ENCODE peak calls at places on chromosome 6, in ten cellular contexts. H is GM12891; L is stimulated activated CD4-positive, alpha-beta T cell treated with anti-CD3 and anti-CD28 coated beads, Interleukin-4, amount 100 ng/mL, for 4 hours; T is activated gamma-delta T cell treated with Interleukin-2 at 50 U/mL for 16 hours; I is HEK293T; E is AG04449; M is LoVo; J is stimulated activated naive CD8-positive, alpha-beta T cell treated with anti-CD3 and anti-CD28 coated beads, Interleukin-15, Interleukin-2, amounts not matched to agents 100 U/mL and 50 U/mL, for 24 hours; V is stimulated activated CD8-positive, alpha-beta memory T cell treated with anti-CD3 and anti-CD28 coated beads, Interleukin-15, amount 100 ng/mL, for 24 hours; A is T-cell. N is an unnamed sample.

GRCh38 chr6:1774541-1774940 is 164.8 kb downstream of the FOXC1 start:
- DNase-seq in M (no peak), J (no peak), T (no peak), H (no peak), E (no peak), A (no peak), V (no peak), L (no peak), I (no peak), N (no peak)

GRCh38 chr6:91141352-91141751 is 554.5 kb upstream of the MAP3K7 start:
- DNase-seq in L (no peak), V (no peak), E (no peak), H (no peak), I (no peak), T (no peak), J (no peak), A (no peak), M (no peak), N (no peak)

GRCh38 chr6:18632670-18633410 is 245.7 kb downstream of the RNF144B start:
- DNase-seq in H (no peak), E (no peak), M (peak; percentile 2), A (no peak), I (no peak), V (no peak), T (no peak), L (no peak), J (no peak), N (no peak)

GRCh38 chr6:31794866-31795615 is 511 bp downstream of the VARS1 start:
- DNase-seq in M (no peak), J (no peak), E (no peak), H (peak; percentile 57), I (peak; percentile 64), L (no peak), V (no peak), T (no peak), A (no peak), N (no peak)

GRCh38 chr6:31576897-31577341 is 1.6 kb downstream of the TNF start:
- DNase-seq in H (no peak), M (no peak), A (no peak), T (peak; percentile 48), L (peak; percentile 54), V (no peak), E (no peak), J (peak; percentile 60), I (no peak), N (no peak)

GRCh38 chr6:2245954-2246863 is 804 bp upstream of the GMDS start:
- DNase-seq in T (peak; percentile 32), M (peak; percentile 93), V (no peak), E (no peak), A (peak; percentile 34), L (peak; percentile 28), J (peak; percentile 51), H (no peak), I (peak; percentile 29), N (peak; percentile 26)

GRCh38 chr6:101146389-101146788 is 247.1 kb upstream of the GRIK2 start:
- DNase-seq in V (no peak), M (no peak), H (no peak), T (no peak), A (no peak), J (no peak), I (no peak), L (no peak), E (no peak), N (no peak)

GRCh38 chr6:4402477-4402976 is 267.2 kb upstream of the ECI2 start:
- DNase-seq in L (no peak), E (peak; percentile 40), M (no peak), V (no peak), I (no peak), J (no peak), A (no peak), T (no peak), H (no peak), N (no peak)